ENCODE peak calls at places on chromosome 12, in seven cellular contexts. K is fibroblast of mammary gland, G is SK-N-DZ, E is GDM1, J is left cardiac atrium, C is heart right ventricle, Y is T-helper 2 cell. N is an unnamed sample.
A peak's percentile ranks its signal among the peaks of the same experiment; 100 is the strongest.

GRCh38 chr12:43816168-43816567 is 10.1 kb upstream of the TWF1 start:
- DNase-seq in K (peak; percentile 16), G (no peak), E (no peak), J (no peak), C (no peak), Y (no peak), N (no peak)

GRCh38 chr12:24950231-24950834 is 1.4 kb upstream of the BCAT1 start:
- DNase-seq in K (no peak), G (no peak), E (no peak), J (no peak), C (no peak), Y (no peak), N (no peak)

GRCh38 chr12:124716208-124717141 is 147.2 kb downstream of the SCARB1 start:
- DNase-seq in K (no peak), G (no peak), E (no peak), J (peak; percentile 18), C (no peak), Y (no peak), N (no peak)

GRCh38 chr12:87344699-87345098 is 684.5 kb downstream of the C12orf50 start:
- DNase-seq in K (no peak), G (no peak), E (no peak), J (no peak), C (no peak), Y (no peak), N (no peak)

GRCh38 chr12:75366629-75367028 is 24.3 kb upstream of the GLIPR1L2 start:
- DNase-seq in K (peak; percentile 25), G (no peak), E (no peak), J (no peak), C (no peak), Y (no peak), N (no peak)

GRCh38 chr12:71840226-71840847 is 778 bp downstream of the TBC1D15 start:
- DNase-seq in K (peak; percentile 93), G (no peak), E (no peak), J (no peak), C (peak; percentile 10), Y (no peak), N (no peak)

GRCh38 chr12:121400332-121401139 is 618 bp downstream of the RNF34 start:
- DNase-seq in K (peak; percentile 50), G (peak; percentile 46), E (peak; percentile 43), J (peak; percentile 43), C (peak; percentile 12), Y (peak; percentile 31), N (peak; percentile 45)

GRCh38 chr12:4143909-4144308 is 129.7 kb upstream of the CCND2 start:
- DNase-seq in K (no peak), G (no peak), E (no peak), J (no peak), C (no peak), Y (no peak), N (no peak)

GRCh38 chr12:27682534-27682933 is 13.7 kb upstream of the REP15 start:
- DNase-seq in K (peak; percentile 36), G (no peak), E (no peak), J (no peak), C (no peak), Y (no peak), N (no peak)

GRCh38 chr12:123532808-123533649 is 490 bp downstream of the RILPL1 start:
- DNase-seq in K (peak; percentile 25), G (peak; percentile 30), E (no peak), J (peak; percentile 68), C (peak; percentile 32), Y (no peak), N (peak; percentile 2)

GRCh38 chr12:70354777-70355176 is 11.3 kb upstream of the KCNMB4 start:
- DNase-seq in K (no peak), G (no peak), E (no peak), J (no peak), C (no peak), Y (no peak), N (no peak)

GRCh38 chr12:93502802-93503623 is 35.7 kb downstream of the MRPL42 start:
- DNase-seq in K (peak; percentile 55), G (peak; percentile 39), E (no peak), J (no peak), C (peak; percentile 46), Y (peak; percentile 42), N (peak; percentile 36)

GRCh38 chr12:50401383-50402155 is 884 bp downstream of the LARP4 start:
- DNase-seq in K (peak; percentile 69), G (no peak), E (no peak), J (no peak), C (peak; percentile 16), Y (no peak), N (no peak)

GRCh38 chr12:52636592-52637258 is 15.3 kb downstream of the KRT2 start:
- DNase-seq in K (peak; percentile 17), G (no peak), E (no peak), J (no peak), C (no peak), Y (no peak), N (no peak)

GRCh38 chr12:10235761-10236631 is 23.3 kb downstream of the GABARAPL1 start:
- DNase-seq in K (peak; percentile 39), G (peak; percentile 39), E (no peak), J (peak; percentile 37), C (no peak), Y (peak; percentile 19), N (peak; percentile 18)

GRCh38 chr12:90816353-90817089 is 138.5 kb downstream of the CCER1 start:
- DNase-seq in K (peak; percentile 55), G (no peak), E (no peak), J (no peak), C (no peak), Y (no peak), N (no peak)

GRCh38 chr12:89138048-89138852 is 214.1 kb downstream of the DUSP6 start:
- DNase-seq in K (peak; percentile 61), G (no peak), E (no peak), J (no peak), C (no peak), Y (no peak), N (no peak)

GRCh38 chr12:94062796-94063635 is 85.4 kb upstream of the PLXNC1 start:
- DNase-seq in K (no peak), G (no peak), E (no peak), J (no peak), C (no peak), Y (no peak), N (no peak)

GRCh38 chr12:57173683-57174082 is 26.3 kb upstream of the LRP1-AS start:
- DNase-seq in K (no peak), G (no peak), E (no peak), J (no peak), C (no peak), Y (no peak), N (no peak)

N was measured in activated T-helper 9 cell treated with anti-CD3 and anti-CD28 coated beads, Interleukin-2, amount 50 U/mL, for 16 hours.